ENCODE peak calls at places on chromosomes 4 and X, in nine cellular contexts. W is body of pancreas, P is HCT116, C is transverse colon, A is sigmoid colon, V is HepG2, S is breast epithelium, J is A549, E is upper lobe of left lung. I is an unnamed sample.

GRCh38 chr4:40998680-40999358 is 215.5 kb downstream of the APBB2 start:
- DNase-seq in W (no peak), E (no peak), V (no peak), A (no peak), C (peak; percentile 44), P (peak; percentile 69), S (no peak), J (peak; percentile 82), I (no peak)

GRCh38 chrX:102008901-102009300 is 77.1 kb upstream of the ZMAT1 start:
- DNase-seq in J (no peak), W (no peak), V (no peak), P (no peak), E (no peak), C (no peak), A (no peak), S (no peak), I (no peak)

GRCh38 chrX:370244-370962 is 16.3 kb downstream of the PPP2R3B start:
- DNase-seq in C (no peak), A (no peak), J (no peak), S (no peak), P (no peak), V (no peak), E (no peak), W (no peak), I (no peak)

GRCh38 chr4:76691767-76692689 is 205.9 kb downstream of the SOWAHB start:
- DNase-seq in J (no peak), A (no peak), S (no peak), P (no peak), W (no peak), C (peak; percentile 37), E (no peak), V (no peak), I (no peak)

GRCh38 chr4:148998719-148999118 is 556.5 kb upstream of the NR3C2 start:
- DNase-seq in J (peak; percentile 4), A (no peak), E (no peak), C (no peak), P (peak; percentile 24), W (no peak), V (peak; percentile 4), S (no peak), I (no peak)

GRCh38 chrX:103635436-103635835 is 6.7 kb downstream of the TCEAL1 start:
- DNase-seq in C (no peak), A (no peak), S (no peak), V (no peak), J (no peak), P (no peak), E (no peak), W (no peak), I (no peak)

GRCh38 chrX:17547658-17548057 is 172.7 kb downstream of the NHS start:
- DNase-seq in V (peak; percentile 4), C (peak; percentile 64), S (no peak), E (no peak), A (peak; percentile 78), P (peak; percentile 39), W (peak; percentile 90), J (peak; percentile 80), I (no peak)

GRCh38 chr4:116101321-116101720 is 984.1 kb downstream of the TRAM1L1 start:
- DNase-seq in V (no peak), P (no peak), S (no peak), J (no peak), C (no peak), W (no peak), E (no peak), A (no peak), I (no peak)

GRCh38 chr4:182600093-182600492 is 317.1 kb downstream of the DCTD start:
- DNase-seq in C (no peak), E (no peak), J (no peak), P (no peak), W (no peak), V (no peak), S (no peak), A (no peak), I (no peak)

GRCh38 chr4:98506462-98507132 is 151.8 kb downstream of the TSPAN5 start:
- DNase-seq in V (no peak), E (no peak), W (no peak), A (no peak), C (no peak), S (no peak), J (no peak), P (no peak), I (no peak)

GRCh38 chr4:110631582-110632505 is 9.0 kb upstream of the PITX2 start:
- DNase-seq in P (peak; percentile 68), J (peak; percentile 82), S (no peak), E (peak; percentile 86), W (peak; percentile 71), A (peak; percentile 76), V (peak; percentile 54), C (peak; percentile 70), I (peak; percentile 94)

DNA sequence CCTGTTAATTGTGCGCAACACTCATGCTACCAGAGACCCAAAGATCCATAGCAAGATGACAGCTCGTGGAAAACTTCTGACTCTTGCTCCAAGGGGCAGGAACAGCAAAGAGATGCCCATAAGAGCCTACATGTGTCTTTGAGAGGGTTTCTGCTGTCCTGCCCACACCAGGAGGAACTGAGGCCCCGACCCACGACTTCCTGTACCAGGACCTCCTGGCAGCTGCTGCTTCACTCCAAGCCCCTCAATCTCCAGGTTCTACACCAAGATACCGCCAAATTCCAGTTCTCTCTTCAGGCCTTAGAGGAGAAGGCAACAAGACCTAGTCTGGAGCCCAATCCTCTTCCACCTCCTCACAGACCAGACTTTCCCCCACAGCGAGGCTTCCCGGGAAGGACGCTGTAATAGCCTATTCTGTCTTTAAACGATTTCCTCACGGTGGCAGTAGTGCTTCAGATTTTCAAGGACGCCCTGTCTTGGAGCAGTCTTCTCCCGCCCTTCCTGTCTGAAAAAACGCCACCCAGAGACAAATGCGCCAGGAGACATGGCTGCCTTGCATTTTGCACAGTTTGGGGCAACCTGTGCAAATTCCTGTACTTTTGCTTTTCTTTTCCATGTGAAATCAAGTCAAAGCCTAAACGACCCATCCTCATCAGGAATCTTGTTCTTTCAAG is 230.2 kb upstream of the STK26 start:
- DNase-seq in P (no peak), J (peak; percentile 95), A (peak; percentile 95), W (peak; percentile 91), E (no peak), S (no peak), V (no peak), C (peak; percentile 92), I (no peak)
- H3K4me3 ChIP-seq in P (no peak overlapping the region), J (peak overlapping the region; percentile 59), A (no peak overlapping the region), W (no peak overlapping the region), E (peak overlapping the region; percentile 31), S (peak overlapping the region; percentile 49), V (no peak overlapping the region), C (peak overlapping the region; percentile 6), I (no peak overlapping the region)

GRCh38 chrX:15785176-15785735 is 5.0 kb upstream of the ZRSR2 start:
- DNase-seq in C (no peak), W (no peak), A (no peak), P (no peak), V (peak; percentile 21), E (no peak), S (no peak), J (no peak), I (no peak)

GRCh38 chrX:15786930-15787329 is 3.4 kb upstream of the ZRSR2 start:
- DNase-seq in P (no peak), J (no peak), V (no peak), S (no peak), C (no peak), A (no peak), E (no peak), W (no peak), I (no peak)

GRCh38 chrX:15790766-15791380 is 589 bp downstream of the ZRSR2 start:
- DNase-seq in W (no peak), S (no peak), A (no peak), E (no peak), J (peak; percentile 1), V (no peak), C (no peak), P (no peak), I (no peak)

GRCh38 chrX:15789979-15790765 is at the start of gene ZRSR2:
- DNase-seq in P (peak; percentile 33), S (peak; percentile 68), A (peak; percentile 92), J (peak; percentile 80), C (peak; percentile 92), W (peak; percentile 86), V (peak; percentile 49), E (peak; percentile 95), I (peak; percentile 64)
- TF ChIP-seq POLR2A in P (peak; percentile 75), S (peak; percentile 58), A (peak; percentile 46), J (peak; percentile 83), C (peak; percentile 57), W (peak; percentile 66), V (peak; percentile 78), E (peak; percentile 36), I (no peak)

GRCh38 chrX:51804741-51805140 is 61.5 kb downstream of the GSPT2 start:
- DNase-seq in S (no peak), J (peak; percentile 9), A (no peak), C (no peak), V (no peak), P (no peak), W (no peak), E (no peak), I (no peak)
- TF ChIP-seq CTCF in S (no peak), J (no peak), A (no peak), C (no peak), V (no peak), P (peak; percentile 37), W (no peak), E (no peak), I (no peak)

GRCh38 chr4:82431831-82432230 is 1.4 kb downstream of the ENOPH1 start:
- DNase-seq in A (no peak), E (no peak), S (no peak), J (no peak), P (no peak), V (no peak), W (no peak), C (no peak), I (no peak)
- H3K4me3 ChIP-seq in A (no peak overlapping the region), E (no peak overlapping the region), S (peak overlapping the region; percentile 96), J (peak overlapping the region; percentile 90), P (peak overlapping the region; percentile 98), V (peak overlapping the region; percentile 74), W (no peak overlapping the region), C (no peak overlapping the region), I (no peak overlapping the region)

GRCh38 chrX:47218920-47219815 is 687 bp downstream of the CDK16 start:
- DNase-seq in S (no peak), W (peak; percentile 39), A (peak; percentile 77), E (peak; percentile 89), P (no peak), C (peak; percentile 70), J (peak; percentile 29), V (no peak), I (peak; percentile 89)
- TF ChIP-seq POLR2A in S (no peak), W (no peak), A (no peak), E (no peak), P (peak; percentile 0), C (no peak), J (no peak), V (no peak), I (no peak)

GRCh38 chr4:133270021-133270570 is 121.0 kb downstream of the PCDH10 start:
- DNase-seq in W (no peak), V (no peak), P (no peak), S (no peak), J (no peak), C (no peak), A (no peak), E (no peak), I (no peak)

GRCh38 chr4:133263082-133263481 is 114.0 kb downstream of the PCDH10 start:
- DNase-seq in C (no peak), V (no peak), P (no peak), W (no peak), S (no peak), J (no peak), A (no peak), E (no peak), I (no peak)

GRCh38 chr4:133268205-133268604 is 119.1 kb downstream of the PCDH10 start:
- DNase-seq in V (no peak), A (no peak), W (no peak), J (no peak), S (no peak), P (no peak), E (no peak), C (no peak), I (no peak)
- TF ChIP-seq CTCF in V (no peak), A (no peak), W (no peak), J (no peak), S (no peak), P (no peak), E (no peak), C (no peak), I (no peak)

I was measured in lower leg skin.